ENCODE peak calls at places on chromosomes 16 and 17, in four cellular contexts. R is Peyer's patch, C is IMR-90, E is adrenal gland. U is an unnamed sample.

GRCh38 chr16:47342055-47342454 is 118.8 kb downstream of the ITFG1 start:
- DNase-seq in R (no peak), C (peak), E (no peak), U (no peak)

GRCh38 chr17:37702605-37703004 is 42.3 kb downstream of the HNF1B start:
- DNase-seq in R (no peak), C (peak), E (no peak), U (no peak)

GRCh38 chr17:38587193-38587592 is 18.6 kb downstream of the SRCIN1 start:
- DNase-seq in R (no peak), C (no peak), E (no peak), U (no peak)

GRCh38 chr17:51487947-51488346 is 227.6 kb downstream of the UTP18 start:
- DNase-seq in R (no peak), C (no peak), E (no peak), U (peak)

GRCh38 chr17:787641-788221 is 5.6 kb downstream of the MRM3 start:
- DNase-seq in R (no peak), C (no peak), E (no peak), U (no peak)

GRCh38 chr17:48231995-48232729 is 124.6 kb downstream of the SNX11 start:
- DNase-seq in R (no peak), C (no peak), E (no peak), U (no peak)

GRCh38 chr17:5210853-5211252 is 19.2 kb upstream of the ZNF594 start:
- DNase-seq in R (peak), C (no peak), E (no peak), U (no peak)

GRCh38 chr16:85898521-85899442 is at the start of gene IRF8:
- DNase-seq in R (peak), C (no peak), E (peak), U (peak)

GRCh38 chr17:4969551-4970231 is 2.1 kb upstream of the SPAG7 start:
- DNase-seq in R (no peak), C (peak), E (peak), U (no peak)

GRCh38 chr16:64339052-64339770 is 782.7 kb downstream of the CDH11 start:
- DNase-seq in R (no peak), C (peak), E (no peak), U (no peak)

GRCh38 chr16:12062343-12063003 is 85.9 kb downstream of the SNX29 start:
- DNase-seq in R (peak), C (peak), E (peak), U (peak)

GRCh38 chr16:89697161-89697615 is 4.3 kb downstream of the SPATA2L start:
- DNase-seq in R (peak), C (no peak), E (peak), U (no peak)

GRCh38 chr16:11781773-11782172 is 15.3 kb downstream of the ZC3H7A start:
- DNase-seq in R (no peak), C (no peak), E (no peak), U (no peak)

GRCh38 chr16:13313351-13313750 is 412.0 kb downstream of the SHISA9 start:
- DNase-seq in R (no peak), C (no peak), E (no peak), U (no peak)

GRCh38 chr17:50903604-50904521 is 37.7 kb upstream of the TOB1 start:
- DNase-seq in R (no peak), C (peak), E (no peak), U (no peak)

GRCh38 chr17:73400915-73401545 is 89.2 kb upstream of the CDC42EP4 start:
- DNase-seq in R (no peak), C (no peak), E (no peak), U (no peak)

DNA sequence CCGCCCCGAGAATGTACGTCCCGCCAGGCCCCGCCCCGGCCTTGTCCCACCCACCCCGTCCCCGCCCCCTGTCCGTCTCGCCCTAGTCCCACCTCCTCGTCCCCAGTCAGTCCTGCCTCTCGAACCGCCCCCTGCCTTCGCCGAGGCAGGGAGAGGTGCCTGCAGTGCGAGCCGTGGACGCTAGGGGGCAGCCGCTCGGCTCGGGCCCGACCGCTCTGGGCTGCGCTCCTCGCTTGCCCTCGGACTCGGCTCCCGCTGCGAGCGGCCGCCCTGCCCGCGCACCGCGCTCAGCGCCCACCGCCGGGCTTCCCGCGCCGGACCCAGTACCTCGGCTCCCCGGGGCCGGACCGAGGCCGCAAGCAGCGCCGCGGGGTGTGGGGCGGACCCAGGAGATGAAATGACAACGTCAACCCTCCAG is at the start of gene VPS4A:
- DNase-seq in R (peak), C (peak), E (peak), U (peak)
- TF ChIP-seq POLR2A in R (peak), C (peak), E (peak), U (no peak)

GRCh38 chr16:24737916-24738594 is 8.6 kb downstream of the TNRC6A start:
- DNase-seq in R (no peak), C (no peak), E (no peak), U (no peak)
- H3K27ac ChIP-seq in R (no peak), C (peak), E (peak), U (peak)

GRCh38 chr16:30866031-30866430 is 27.8 kb downstream of the BCL7C start:
- DNase-seq in R (no peak), C (no peak), E (no peak), U (no peak)
- TF ChIP-seq CTCF in R (no peak), C (no peak), E (no peak), U (no peak)

GRCh38 chr17:34874496-34874895 is 86.8 kb downstream of the CCT6B start:
- DNase-seq in R (no peak), C (no peak), E (peak), U (no peak)
- TF ChIP-seq POLR2A in R (no peak), C (no peak), E (no peak), U (no peak)

DNA sequence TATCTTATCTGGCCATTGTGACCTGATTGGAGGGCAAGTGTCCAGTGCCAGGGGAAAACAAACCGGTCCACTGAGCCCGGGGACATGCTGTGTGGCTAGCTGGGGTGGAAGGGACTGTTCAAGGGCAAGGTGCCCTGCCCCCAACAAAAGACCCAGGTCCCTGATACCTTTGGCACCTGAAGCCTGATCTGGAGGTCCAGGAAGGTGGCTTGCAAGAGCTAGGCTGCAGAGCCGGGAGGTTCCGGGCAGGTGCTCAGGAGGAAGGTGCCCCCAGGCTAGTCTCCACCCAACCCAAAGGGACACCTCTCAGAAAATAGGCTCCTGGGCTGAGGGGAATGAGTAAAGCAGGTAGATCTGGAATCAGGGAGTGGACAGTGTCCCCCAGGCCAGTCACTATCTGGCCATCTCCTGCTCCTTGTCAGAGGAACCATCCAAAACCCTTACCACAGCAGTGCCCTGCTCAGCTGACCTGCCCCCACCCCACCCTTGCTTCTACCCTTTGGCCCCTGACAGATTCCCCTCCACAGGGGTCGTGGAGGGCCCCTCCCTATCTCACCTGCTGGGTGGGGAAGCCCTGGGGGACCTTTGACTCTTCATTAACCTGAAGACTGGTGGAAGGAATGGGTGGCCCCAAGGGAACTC is 6.2 kb downstream of the NAT9 start:
- DNase-seq in R (no peak), C (no peak), E (peak), U (no peak)
- H3K27ac ChIP-seq in R (peak), C (no peak), E (no peak), U (no peak)

U was measured in testis.